ENCODE peak calls at places on chromosomes 11 and 22, in nine cellular contexts. M is Jurkat, Clone E6-1; X is thoracic aorta; O is transverse colon; R is fibroblast of villous mesenchyme; D is brain microvascular endothelial cell; U is kidney epithelial cell; H is esophagus squamous epithelium; S is AG10803. Z is an unnamed sample.
A peak's percentile ranks its signal among the peaks of the same experiment; 100 is the strongest.

GRCh38 chr11:3220101-3220500 is 1.5 kb upstream of the MRGPRG start:
- DNase-seq in H (no peak), O (peak; percentile 3), U (no peak), M (no peak), X (no peak), D (no peak), S (no peak), R (no peak), Z (no peak)

GRCh38 chr22:31102441-31103081 is 4.8 kb downstream of the SELENOM start:
- DNase-seq in X (peak; percentile 78), R (peak; percentile 99), U (no peak), O (peak; percentile 79), H (no peak), D (peak; percentile 78), M (no peak), S (peak; percentile 96), Z (no peak)

GRCh38 chr22:17601031-17601430 is 27.5 kb downstream of the ATP6V1E1 start:
- DNase-seq in X (no peak), D (no peak), O (no peak), R (peak; percentile 59), H (no peak), U (no peak), M (no peak), S (no peak), Z (no peak)

GRCh38 chr11:80815752-80816453 is 1375.1 kb upstream of the TENM4 start:
- DNase-seq in D (peak; percentile 15), S (no peak), M (no peak), O (no peak), R (no peak), X (no peak), U (peak; percentile 19), H (no peak), Z (no peak)

GRCh38 chr11:396948-397548 is 3.0 kb downstream of the PKP3 start:
- DNase-seq in D (peak; percentile 68), X (no peak), R (peak; percentile 67), S (peak; percentile 48), U (no peak), H (no peak), O (peak; percentile 58), M (no peak), Z (no peak)

GRCh38 chr11:34512810-34513673 is 552 bp downstream of the ELF5 start:
- DNase-seq in S (peak; percentile 42), U (no peak), M (peak; percentile 52), O (peak; percentile 61), H (no peak), X (no peak), D (peak; percentile 58), R (peak; percentile 53), Z (peak; percentile 3)

GRCh38 chr11:75100314-75100713 is 3.6 kb upstream of the OR2AT4 start:
- DNase-seq in M (no peak), X (no peak), D (peak; percentile 64), U (peak; percentile 41), S (peak; percentile 30), H (no peak), R (peak; percentile 46), O (no peak), Z (no peak)

GRCh38 chr11:128379587-128380279 is 207.6 kb downstream of the ETS1 start:
- DNase-seq in M (peak; percentile 85), U (no peak), R (no peak), D (no peak), H (no peak), O (no peak), X (no peak), S (no peak), Z (peak; percentile 22)

GRCh38 chr22:32801436-32802290 is at the start of gene TIMP3:
- DNase-seq in U (no peak), M (no peak), D (peak; percentile 72), R (peak; percentile 92), X (peak; percentile 47), H (no peak), S (peak; percentile 86), O (peak; percentile 74), Z (no peak)

GRCh38 chr11:118660646-118661424 is 18.6 kb downstream of the TREH start:
- DNase-seq in X (no peak), M (no peak), R (no peak), S (no peak), H (no peak), U (no peak), D (no peak), O (no peak), Z (no peak)

GRCh38 chr11:57899378-57899777 is 124.3 kb upstream of the OR9Q1 start:
- DNase-seq in S (no peak), D (no peak), X (no peak), H (no peak), M (no peak), O (peak; percentile 62), R (no peak), U (no peak), Z (no peak)

GRCh38 chr11:16604784-16605439 is 133.5 kb upstream of the C11orf58 start:
- DNase-seq in D (peak; percentile 10), S (peak; percentile 7), U (no peak), O (peak; percentile 59), R (peak; percentile 27), H (no peak), X (no peak), M (no peak), Z (peak; percentile 17)

GRCh38 chr11:1890856-1891830 is 552 bp downstream of the PRR33 start:
- DNase-seq in O (no peak), D (no peak), U (no peak), S (no peak), H (no peak), X (no peak), M (no peak), R (no peak), Z (no peak)

GRCh38 chr11:1891831-1892115 is at the start of gene PRR33:
- DNase-seq in R (no peak), M (no peak), H (no peak), D (no peak), O (no peak), X (no peak), U (no peak), S (no peak), Z (no peak)

GRCh38 chr11:1888811-1889526 is 2.7 kb downstream of the PRR33 start:
- DNase-seq in H (no peak), S (no peak), D (no peak), O (peak; percentile 39), M (peak; percentile 87), R (no peak), U (no peak), X (no peak), Z (peak; percentile 83)

GRCh38 chr11:1889527-1889930 is 2.2 kb downstream of the PRR33 start:
- DNase-seq in M (no peak), X (no peak), S (no peak), O (no peak), D (no peak), R (no peak), U (no peak), H (no peak), Z (no peak)

DNA sequence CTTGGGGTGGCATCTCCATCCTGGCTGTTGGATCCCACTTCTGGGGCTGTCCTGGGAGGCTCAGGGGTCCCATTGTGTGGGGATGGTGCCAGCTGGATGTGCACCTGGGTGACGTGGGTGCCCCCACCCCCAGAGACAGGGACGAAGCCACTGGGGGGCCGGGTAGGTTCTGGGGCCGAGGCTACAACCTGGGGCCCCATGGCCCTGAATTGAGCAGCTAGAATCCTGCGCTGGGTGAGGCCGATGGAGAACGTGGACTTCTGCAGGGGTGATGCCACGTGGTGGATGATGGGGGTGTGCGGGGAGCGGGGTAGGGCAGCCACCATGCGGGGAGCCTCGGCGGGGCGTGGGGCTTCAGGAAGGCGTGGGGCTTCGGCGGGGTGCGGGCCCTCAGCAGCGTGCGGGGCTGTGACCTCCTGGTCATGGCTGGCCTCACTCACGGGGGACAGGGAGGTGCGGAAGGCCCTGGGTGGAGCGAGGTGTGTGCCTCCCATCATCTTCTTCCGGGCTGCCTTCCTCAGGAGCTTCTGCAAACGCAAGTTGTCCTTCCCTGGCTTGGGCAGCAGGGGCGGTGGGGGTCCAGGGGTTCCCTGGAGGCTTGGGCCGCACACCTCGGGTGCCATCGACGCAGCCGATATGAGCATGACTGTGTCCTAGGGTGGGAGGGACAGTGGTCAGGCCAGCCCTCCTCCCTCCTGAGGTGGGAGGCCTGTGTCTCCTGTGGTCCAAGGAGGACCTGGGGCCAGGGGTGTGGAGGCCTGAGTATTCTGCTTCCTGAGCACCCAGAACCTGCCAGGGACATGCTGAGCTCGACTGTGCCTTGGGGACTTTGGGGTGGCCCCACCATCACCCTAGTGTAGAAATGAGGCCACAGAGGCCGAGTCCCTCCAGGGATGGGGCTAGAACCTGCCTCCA is 1.5 kb downstream of the PRR33 start:
- DNase-seq in S (no peak), H (no peak), X (no peak), O (no peak), D (no peak), R (no peak), U (no peak), M (peak; percentile 25), Z (no peak)
- H3K4me3 ChIP-seq in S (no peak overlapping the region), H (no peak overlapping the region), X (no peak overlapping the region), O (no peak overlapping the region), D (no peak overlapping the region), R (no peak overlapping the region), U (no peak overlapping the region), M (peak overlapping the region; percentile 89), Z (peak overlapping the region; percentile 61)

DNA sequence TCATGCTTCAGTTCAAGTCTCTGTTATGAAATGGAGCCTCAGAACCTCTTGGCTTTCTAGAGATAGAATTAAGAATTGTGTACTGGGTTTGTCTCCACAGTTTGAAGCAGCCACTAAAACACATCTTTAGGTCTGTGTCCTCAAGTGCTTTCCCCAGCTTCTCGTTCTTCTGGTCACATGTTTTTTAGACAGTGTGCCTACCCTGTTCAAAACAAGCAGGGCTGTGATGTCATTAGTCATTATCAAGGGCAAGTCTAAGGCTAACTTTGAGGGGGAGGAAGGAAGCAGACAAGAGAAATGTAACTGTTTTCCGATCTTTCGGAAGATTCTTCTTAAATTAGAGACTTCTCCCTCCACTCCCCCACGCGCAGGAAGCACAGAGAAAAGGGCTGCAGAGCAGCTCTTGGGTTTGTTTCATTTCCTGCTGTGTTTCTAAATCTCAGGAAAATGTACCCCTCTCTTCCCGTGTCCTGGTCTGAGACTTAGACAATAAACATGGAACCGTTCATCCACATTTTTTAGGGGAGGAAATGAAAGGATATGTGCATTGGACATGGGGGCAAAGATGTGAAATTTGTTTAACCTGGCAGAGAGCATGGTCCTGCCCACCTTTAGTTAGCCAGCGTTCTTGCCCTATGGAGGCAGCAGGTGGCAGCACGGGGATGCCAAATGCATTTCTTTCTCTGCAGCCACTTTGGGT is 3.1 kb downstream of the AKIP1 start:
- DNase-seq in H (no peak), O (peak; percentile 22), X (no peak), D (peak; percentile 36), S (no peak), R (peak; percentile 74), M (peak; percentile 42), U (no peak), Z (peak; percentile 45)
- H3K4me3 ChIP-seq in H (peak overlapping the region; percentile 21), O (no peak overlapping the region), X (peak overlapping the region; percentile 58), D (peak overlapping the region; percentile 20), S (peak overlapping the region; percentile 25), R (peak overlapping the region; percentile 34), M (no peak overlapping the region), U (no peak overlapping the region), Z (peak overlapping the region; percentile 5)

DNA sequence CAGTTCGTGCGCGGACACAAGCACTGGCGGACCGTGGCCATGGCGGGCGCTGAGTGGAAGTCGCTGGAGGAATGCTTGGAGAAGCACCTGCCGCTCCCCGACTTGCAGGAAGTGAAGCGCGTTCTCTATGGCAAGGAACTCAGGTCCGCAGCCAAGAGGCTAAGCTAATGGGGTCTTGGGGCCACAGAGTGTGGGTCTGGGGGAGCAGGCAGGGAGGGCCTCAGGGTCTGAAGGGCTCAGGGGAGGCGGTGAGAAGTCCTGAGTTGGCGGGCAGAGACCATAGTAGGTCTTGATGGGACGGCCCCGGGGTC is 188 bp downstream of the UPB1 start:
- DNase-seq in R (no peak), X (no peak), M (no peak), D (no peak), H (no peak), O (no peak), U (no peak), S (no peak), Z (no peak)
- H3K4me3 ChIP-seq in R (no peak overlapping the region), X (no peak overlapping the region), M (no peak overlapping the region), D (no peak overlapping the region), H (no peak overlapping the region), O (no peak overlapping the region), U (no peak overlapping the region), S (no peak overlapping the region), Z (no peak overlapping the region)

GRCh38 chr11:6482431-6482830 is 1.1 kb downstream of the TIMM10B start:
- DNase-seq in H (no peak), S (no peak), M (no peak), D (no peak), O (no peak), R (no peak), U (no peak), X (no peak), Z (no peak)
- H3K4me3 ChIP-seq in H (peak overlapping the region; percentile 74), S (peak overlapping the region; percentile 99), M (peak overlapping the region; percentile 79), D (peak overlapping the region; percentile 98), O (no peak overlapping the region), R (peak overlapping the region; percentile 97), U (peak overlapping the region; percentile 91), X (peak overlapping the region; percentile 95), Z (peak overlapping the region; percentile 74)